ENCODE peak calls at places on chromosome 15, in seven cellular contexts. One of them, this sample, is unnamed.

GRCh38 chr15:79849789-79850188 is 47.0 kb downstream of the MTHFS start:
- DNase-seq in astrocyte of the spinal cord: peak
- DNase-seq in H1: no peak
- DNase-seq in dermis blood vessel endothelial cell: peak
- DNase-seq in SK-MEL-5: peak
- DNase-seq in mucosa of descending colon: no peak
- DNase-seq in HTR-8/SVneo: no peak
- DNase-seq in this sample: no peak

GRCh38 chr15:89450076-89451006 is 46.0 kb downstream of the RHCG start:
- DNase-seq in astrocyte of the spinal cord: no peak
- DNase-seq in H1: no peak
- DNase-seq in dermis blood vessel endothelial cell: no peak
- DNase-seq in SK-MEL-5: peak
- DNase-seq in mucosa of descending colon: no peak
- DNase-seq in HTR-8/SVneo: no peak
- DNase-seq in this sample: no peak

GRCh38 chr15:80577552-80578205 is 117.4 kb upstream of the ABHD17C start:
- DNase-seq in astrocyte of the spinal cord: no peak
- DNase-seq in H1: no peak
- DNase-seq in dermis blood vessel endothelial cell: no peak
- DNase-seq in SK-MEL-5: no peak
- DNase-seq in mucosa of descending colon: no peak
- DNase-seq in HTR-8/SVneo: no peak
- DNase-seq in this sample: no peak

GRCh38 chr15:95013379-95013778 is 782.0 kb downstream of the MCTP2 start:
- DNase-seq in astrocyte of the spinal cord: no peak
- DNase-seq in H1: no peak
- DNase-seq in dermis blood vessel endothelial cell: no peak
- DNase-seq in SK-MEL-5: no peak
- DNase-seq in mucosa of descending colon: no peak
- DNase-seq in HTR-8/SVneo: no peak
- DNase-seq in this sample: no peak

GRCh38 chr15:72358532-72359180 is 17.2 kb downstream of the HEXA start:
- DNase-seq in astrocyte of the spinal cord: peak
- DNase-seq in H1: no peak
- DNase-seq in dermis blood vessel endothelial cell: peak
- DNase-seq in SK-MEL-5: peak
- DNase-seq in mucosa of descending colon: peak
- DNase-seq in HTR-8/SVneo: no peak
- DNase-seq in this sample: no peak

GRCh38 chr15:74422370-74422722 is 11.4 kb downstream of the SEMA7A start:
- DNase-seq in astrocyte of the spinal cord: no peak
- DNase-seq in H1: no peak
- DNase-seq in dermis blood vessel endothelial cell: no peak
- DNase-seq in SK-MEL-5: no peak
- DNase-seq in mucosa of descending colon: no peak
- DNase-seq in HTR-8/SVneo: no peak
- DNase-seq in this sample: no peak

GRCh38 chr15:45603881-45604280 is 16.7 kb downstream of the BLOC1S6 start:
- DNase-seq in astrocyte of the spinal cord: no peak
- DNase-seq in H1: no peak
- DNase-seq in dermis blood vessel endothelial cell: no peak
- DNase-seq in SK-MEL-5: no peak
- DNase-seq in mucosa of descending colon: no peak
- DNase-seq in HTR-8/SVneo: no peak
- DNase-seq in this sample: no peak

GRCh38 chr15:73905224-73905827 is 20.9 kb upstream of the LOXL1 start:
- DNase-seq in astrocyte of the spinal cord: no peak
- DNase-seq in H1: no peak
- DNase-seq in dermis blood vessel endothelial cell: no peak
- DNase-seq in SK-MEL-5: no peak
- DNase-seq in mucosa of descending colon: no peak
- DNase-seq in HTR-8/SVneo: no peak
- DNase-seq in this sample: no peak

GRCh38 chr15:67090297-67091072 is 25.1 kb downstream of the SMAD3 start:
- DNase-seq in astrocyte of the spinal cord: no peak
- DNase-seq in H1: no peak
- DNase-seq in dermis blood vessel endothelial cell: no peak
- DNase-seq in SK-MEL-5: no peak
- DNase-seq in mucosa of descending colon: no peak
- DNase-seq in HTR-8/SVneo: no peak
- DNase-seq in this sample: no peak

GRCh38 chr15:25676070-25676469 is 187.1 kb downstream of the ATP10A start:
- DNase-seq in astrocyte of the spinal cord: no peak
- DNase-seq in H1: no peak
- DNase-seq in dermis blood vessel endothelial cell: no peak
- DNase-seq in SK-MEL-5: no peak
- DNase-seq in mucosa of descending colon: no peak
- DNase-seq in HTR-8/SVneo: no peak
- DNase-seq in this sample: no peak

GRCh38 chr15:56942118-56942517 is 23.7 kb downstream of the TCF12 start:
- DNase-seq in astrocyte of the spinal cord: no peak
- DNase-seq in H1: no peak
- DNase-seq in dermis blood vessel endothelial cell: no peak
- DNase-seq in SK-MEL-5: peak
- DNase-seq in mucosa of descending colon: no peak
- DNase-seq in HTR-8/SVneo: no peak
- DNase-seq in this sample: no peak

GRCh38 chr15:100525894-100526512 is 2.7 kb downstream of the CERS3 start:
- DNase-seq in astrocyte of the spinal cord: no peak
- DNase-seq in H1: no peak
- DNase-seq in dermis blood vessel endothelial cell: no peak
- DNase-seq in SK-MEL-5: no peak
- DNase-seq in mucosa of descending colon: peak
- DNase-seq in HTR-8/SVneo: no peak
- DNase-seq in this sample: no peak

GRCh38 chr15:65819563-65819960 is 27.5 kb upstream of the DENND4A start:
- DNase-seq in astrocyte of the spinal cord: no peak
- DNase-seq in H1: no peak
- DNase-seq in dermis blood vessel endothelial cell: peak
- DNase-seq in SK-MEL-5: no peak
- DNase-seq in mucosa of descending colon: no peak
- DNase-seq in HTR-8/SVneo: no peak
- DNase-seq in this sample: no peak

GRCh38 chr15:41932939-41933725 is 39.2 kb downstream of the EHD4 start:
- DNase-seq in astrocyte of the spinal cord: no peak
- DNase-seq in H1: no peak
- DNase-seq in dermis blood vessel endothelial cell: no peak
- DNase-seq in SK-MEL-5: no peak
- DNase-seq in mucosa of descending colon: no peak
- DNase-seq in HTR-8/SVneo: no peak
- DNase-seq in this sample: no peak

GRCh38 chr15:56019060-56019793 is 25.8 kb upstream of the NEDD4 start:
- DNase-seq in astrocyte of the spinal cord: no peak
- DNase-seq in H1: no peak
- DNase-seq in dermis blood vessel endothelial cell: no peak
- DNase-seq in SK-MEL-5: no peak
- DNase-seq in mucosa of descending colon: no peak
- DNase-seq in HTR-8/SVneo: no peak
- DNase-seq in this sample: no peak

GRCh38 chr15:70664494-70664893 is 98.9 kb downstream of the UACA start:
- DNase-seq in astrocyte of the spinal cord: no peak
- DNase-seq in H1: no peak
- DNase-seq in dermis blood vessel endothelial cell: no peak
- DNase-seq in SK-MEL-5: no peak
- DNase-seq in mucosa of descending colon: no peak
- DNase-seq in HTR-8/SVneo: no peak
- DNase-seq in this sample: no peak

GRCh38 chr15:81573098-81573746 is 199.2 kb upstream of the TMC3 start:
- DNase-seq in astrocyte of the spinal cord: no peak
- DNase-seq in H1: no peak
- DNase-seq in dermis blood vessel endothelial cell: no peak
- DNase-seq in SK-MEL-5: no peak
- DNase-seq in mucosa of descending colon: no peak
- DNase-seq in HTR-8/SVneo: no peak
- DNase-seq in this sample: no peak

GRCh38 chr15:88636039-88636438 is 2.8 kb upstream of the ISG20 start:
- DNase-seq in astrocyte of the spinal cord: no peak
- DNase-seq in H1: no peak
- DNase-seq in dermis blood vessel endothelial cell: no peak
- DNase-seq in SK-MEL-5: no peak
- DNase-seq in mucosa of descending colon: peak
- DNase-seq in HTR-8/SVneo: no peak
- DNase-seq in this sample: no peak

GRCh38 chr15:22979069-22979698 is 984 bp downstream of the CYFIP1 start:
- DNase-seq in astrocyte of the spinal cord: peak
- DNase-seq in H1: no peak
- DNase-seq in dermis blood vessel endothelial cell: peak
- DNase-seq in SK-MEL-5: peak
- DNase-seq in mucosa of descending colon: peak
- DNase-seq in HTR-8/SVneo: peak
- DNase-seq in this sample: no peak

GRCh38 chr15:47471020-47471419 is 246.3 kb upstream of the SEMA6D start:
- DNase-seq in astrocyte of the spinal cord: no peak
- DNase-seq in H1: no peak
- DNase-seq in dermis blood vessel endothelial cell: no peak
- DNase-seq in SK-MEL-5: no peak
- DNase-seq in mucosa of descending colon: no peak
- DNase-seq in HTR-8/SVneo: no peak
- DNase-seq in this sample: no peak

GRCh38 chr15:90419202-90419601 is 31.2 kb downstream of the IQGAP1 start:
- DNase-seq in astrocyte of the spinal cord: no peak
- DNase-seq in H1: no peak
- DNase-seq in dermis blood vessel endothelial cell: no peak
- DNase-seq in SK-MEL-5: no peak
- DNase-seq in mucosa of descending colon: no peak
- DNase-seq in HTR-8/SVneo: no peak
- DNase-seq in this sample: no peak

GRCh38 chr15:92914768-92915221 is 14.7 kb downstream of the CHD2 start:
- DNase-seq in astrocyte of the spinal cord: no peak
- DNase-seq in H1: no peak
- DNase-seq in dermis blood vessel endothelial cell: peak
- DNase-seq in SK-MEL-5: no peak
- DNase-seq in mucosa of descending colon: no peak
- DNase-seq in HTR-8/SVneo: no peak
- DNase-seq in this sample: no peak

GRCh38 chr15:22973286-22973685 is 6.9 kb downstream of the CYFIP1 start:
- DNase-seq in astrocyte of the spinal cord: no peak
- DNase-seq in H1: no peak
- DNase-seq in dermis blood vessel endothelial cell: no peak
- DNase-seq in SK-MEL-5: no peak
- DNase-seq in mucosa of descending colon: no peak
- DNase-seq in HTR-8/SVneo: no peak
- DNase-seq in this sample: no peak

GRCh38 chr15:81254277-81255265 is 57.9 kb downstream of the IL16 start:
- DNase-seq in astrocyte of the spinal cord: no peak
- DNase-seq in H1: no peak
- DNase-seq in dermis blood vessel endothelial cell: no peak
- DNase-seq in SK-MEL-5: peak
- DNase-seq in mucosa of descending colon: no peak
- DNase-seq in HTR-8/SVneo: no peak
- DNase-seq in this sample: no peak

GRCh38 chr15:95290376-95290973 is 1040.0 kb upstream of the NR2F2 start:
- DNase-seq in astrocyte of the spinal cord: no peak
- DNase-seq in H1: no peak
- DNase-seq in dermis blood vessel endothelial cell: no peak
- DNase-seq in SK-MEL-5: no peak
- DNase-seq in mucosa of descending colon: no peak
- DNase-seq in HTR-8/SVneo: no peak
- DNase-seq in this sample: no peak

GRCh38 chr15:71937650-71938311 is 127.4 kb downstream of the NR2E3 start:
- DNase-seq in astrocyte of the spinal cord: no peak
- DNase-seq in H1: no peak
- DNase-seq in dermis blood vessel endothelial cell: no peak
- DNase-seq in SK-MEL-5: no peak
- DNase-seq in mucosa of descending colon: no peak
- DNase-seq in HTR-8/SVneo: no peak
- DNase-seq in this sample: no peak

GRCh38 chr15:72173401-72173800 is 24.2 kb downstream of the GRAMD2A start:
- DNase-seq in astrocyte of the spinal cord: no peak
- DNase-seq in H1: no peak
- DNase-seq in dermis blood vessel endothelial cell: no peak
- DNase-seq in SK-MEL-5: no peak
- DNase-seq in mucosa of descending colon: no peak
- DNase-seq in HTR-8/SVneo: no peak
- DNase-seq in this sample: no peak

GRCh38 chr15:66045542-66045941 is 176.3 kb downstream of the RAB11A start:
- DNase-seq in astrocyte of the spinal cord: no peak
- DNase-seq in H1: no peak
- DNase-seq in dermis blood vessel endothelial cell: no peak
- DNase-seq in SK-MEL-5: no peak
- DNase-seq in mucosa of descending colon: no peak
- DNase-seq in HTR-8/SVneo: no peak
- DNase-seq in this sample: no peak

GRCh38 chr15:98331676-98332075 is 316.7 kb upstream of the IGF1R start:
- DNase-seq in astrocyte of the spinal cord: no peak
- DNase-seq in H1: no peak
- DNase-seq in dermis blood vessel endothelial cell: no peak
- DNase-seq in SK-MEL-5: no peak
- DNase-seq in mucosa of descending colon: no peak
- DNase-seq in HTR-8/SVneo: no peak
- DNase-seq in this sample: no peak

GRCh38 chr15:52162260-52162659 is 28.9 kb downstream of the GNB5 start:
- DNase-seq in astrocyte of the spinal cord: peak
- DNase-seq in H1: no peak
- DNase-seq in dermis blood vessel endothelial cell: no peak
- DNase-seq in SK-MEL-5: no peak
- DNase-seq in mucosa of descending colon: no peak
- DNase-seq in HTR-8/SVneo: no peak
- DNase-seq in this sample: no peak

GRCh38 chr15:80694624-80695098 is 449 bp upstream of the ABHD17C start:
- DNase-seq in astrocyte of the spinal cord: no peak
- DNase-seq in H1: no peak
- DNase-seq in dermis blood vessel endothelial cell: no peak
- DNase-seq in SK-MEL-5: peak
- DNase-seq in mucosa of descending colon: peak
- DNase-seq in HTR-8/SVneo: peak
- DNase-seq in this sample: peak

GRCh38 chr15:31513178-31513577 is 186.5 kb downstream of the KLF13 start:
- DNase-seq in astrocyte of the spinal cord: no peak
- DNase-seq in H1: no peak
- DNase-seq in dermis blood vessel endothelial cell: no peak
- DNase-seq in SK-MEL-5: no peak
- DNase-seq in mucosa of descending colon: no peak
- DNase-seq in HTR-8/SVneo: no peak
- DNase-seq in this sample: no peak

GRCh38 chr15:82081904-82082810 is 36.3 kb upstream of the MEX3B start:
- DNase-seq in astrocyte of the spinal cord: peak
- DNase-seq in H1: no peak
- DNase-seq in dermis blood vessel endothelial cell: no peak
- DNase-seq in SK-MEL-5: peak
- DNase-seq in mucosa of descending colon: no peak
- DNase-seq in HTR-8/SVneo: peak
- DNase-seq in this sample: no peak

GRCh38 chr15:75347222-75348033 is 589 bp downstream of the NEIL1 start:
- DNase-seq in astrocyte of the spinal cord: no peak
- DNase-seq in H1: no peak
- DNase-seq in dermis blood vessel endothelial cell: peak
- DNase-seq in SK-MEL-5: no peak
- DNase-seq in mucosa of descending colon: peak
- DNase-seq in HTR-8/SVneo: peak
- DNase-seq in this sample: peak

GRCh38 chr15:48336940-48337339 is 5.7 kb downstream of the DUT start:
- DNase-seq in astrocyte of the spinal cord: no peak
- DNase-seq in H1: no peak
- DNase-seq in dermis blood vessel endothelial cell: peak
- DNase-seq in SK-MEL-5: no peak
- DNase-seq in mucosa of descending colon: no peak
- DNase-seq in HTR-8/SVneo: peak
- DNase-seq in this sample: no peak

GRCh38 chr15:49023354-49023753 is 22.9 kb downstream of the SECISBP2L start:
- DNase-seq in astrocyte of the spinal cord: no peak
- DNase-seq in H1: no peak
- DNase-seq in dermis blood vessel endothelial cell: no peak
- DNase-seq in SK-MEL-5: no peak
- DNase-seq in mucosa of descending colon: no peak
- DNase-seq in HTR-8/SVneo: no peak
- DNase-seq in this sample: no peak

GRCh38 chr15:37134244-37134643 is 33.9 kb upstream of the MEIS2 start:
- DNase-seq in astrocyte of the spinal cord: no peak
- DNase-seq in H1: no peak
- DNase-seq in dermis blood vessel endothelial cell: no peak
- DNase-seq in SK-MEL-5: no peak
- DNase-seq in mucosa of descending colon: no peak
- DNase-seq in HTR-8/SVneo: no peak
- DNase-seq in this sample: no peak

GRCh38 chr15:25905140-25905539 is 42.0 kb upstream of the ATP10A start:
- DNase-seq in astrocyte of the spinal cord: peak
- DNase-seq in H1: no peak
- DNase-seq in dermis blood vessel endothelial cell: no peak
- DNase-seq in SK-MEL-5: no peak
- DNase-seq in mucosa of descending colon: no peak
- DNase-seq in HTR-8/SVneo: no peak
- DNase-seq in this sample: no peak

This sample was measured in stimulated activated CD8-positive, alpha-beta memory T cell treated with anti-CD3 and anti-CD28 coated beads, Interleukin-12 subunit alpha, Interleukin-12 subunit beta, amount 100 ng/mL, for 4 hours.